ENCODE peak calls at places on chromosome X, in six cellular contexts. K is cardiac muscle cell, X is astrocyte, W is iPS DF 6.9, O is psoas muscle, M is HCT116. D is an unnamed sample.

GRCh38 chrX:68571292-68572256 is 72.7 kb downstream of the YIPF6 start:
- DNase-seq in K (peak; percentile 84), X (peak; percentile 77), W (no peak), O (no peak), M (peak; percentile 45), D (peak; percentile 1)

GRCh38 chrX:1169198-1169597 is 43.3 kb downstream of the CRLF2 start:
- DNase-seq in K (no peak), X (no peak), W (no peak), O (no peak), M (no peak), D (no peak)

GRCh38 chrX:1807301-1807731 is 192.5 kb downstream of the ASMT start:
- DNase-seq in K (no peak), X (peak; percentile 22), W (peak; percentile 18), O (no peak), M (no peak), D (peak; percentile 94)

GRCh38 chrX:32576885-32577284 is 634.5 kb downstream of the DMD start:
- DNase-seq in K (no peak), X (no peak), W (no peak), O (no peak), M (no peak), D (no peak)

GRCh38 chrX:137748827-137749226 is 182.9 kb downstream of the ZIC3 start:
- DNase-seq in K (no peak), X (no peak), W (no peak), O (no peak), M (no peak), D (no peak)

GRCh38 chrX:30622361-30622760 is 30.9 kb upstream of the GK start:
- DNase-seq in K (no peak), X (no peak), W (no peak), O (no peak), M (no peak), D (no peak)

GRCh38 chrX:38638952-38639529 is 77.7 kb downstream of the TSPAN7 start:
- DNase-seq in K (no peak), X (no peak), W (no peak), O (no peak), M (no peak), D (no peak)

GRCh38 chrX:153649178-153649914 is 2.3 kb downstream of the DUSP9 start:
- DNase-seq in K (peak; percentile 21), X (no peak), W (no peak), O (peak; percentile 60), M (no peak), D (peak; percentile 19)

GRCh38 chrX:45668686-45669443 is 468.2 kb upstream of the DIPK2B start:
- DNase-seq in K (peak; percentile 74), X (peak; percentile 97), W (no peak), O (no peak), M (peak; percentile 78), D (peak; percentile 83)

GRCh38 chrX:150504399-150505186 is 63.8 kb upstream of the MTM1 start:
- DNase-seq in K (no peak), X (peak; percentile 18), W (no peak), O (no peak), M (no peak), D (peak; percentile 37)

GRCh38 chrX:18961686-18962085 is 22.2 kb downstream of the PHKA2 start:
- DNase-seq in K (peak; percentile 48), X (no peak), W (no peak), O (no peak), M (no peak), D (no peak)

GRCh38 chrX:45322820-45323219 is 122.1 kb upstream of the DIPK2B start:
- DNase-seq in K (peak; percentile 9), X (peak; percentile 22), W (peak; percentile 0), O (no peak), M (no peak), D (peak; percentile 15)

GRCh38 chrX:153981771-153982533 is 9.4 kb downstream of the TMEM187 start:
- DNase-seq in K (no peak), X (no peak), W (no peak), O (peak; percentile 81), M (no peak), D (no peak)

GRCh38 chrX:71128166-71128833 is 9.9 kb downstream of the MED12 start:
- DNase-seq in K (peak; percentile 2), X (peak; percentile 9), W (no peak), O (no peak), M (no peak), D (no peak)

GRCh38 chrX:28651186-28651585 is 63.9 kb downstream of the IL1RAPL1 start:
- DNase-seq in K (no peak), X (no peak), W (no peak), O (no peak), M (no peak), D (no peak)

GRCh38 chrX:39519213-39519544 is 578.6 kb downstream of the BCOR start:
- DNase-seq in K (peak; percentile 76), X (peak; percentile 20), W (no peak), O (no peak), M (no peak), D (peak; percentile 4)

GRCh38 chrX:71364221-71364620 is 1.9 kb upstream of the TAF1 start:
- DNase-seq in K (no peak), X (no peak), W (no peak), O (no peak), M (no peak), D (no peak)

GRCh38 chrX:13398073-13398823 is 78.4 kb upstream of the ATXN3L start:
- DNase-seq in K (peak; percentile 96), X (peak; percentile 100), W (no peak), O (peak; percentile 53), M (peak; percentile 89), D (peak; percentile 95)

GRCh38 chrX:85004255-85004654 is 578 bp downstream of the APOOL start:
- DNase-seq in K (peak; percentile 1), X (peak; percentile 20), W (no peak), O (no peak), M (no peak), D (peak; percentile 5)

GRCh38 chrX:119389854-119390501 is 9.2 kb upstream of the SLC25A43 start:
- DNase-seq in K (no peak), X (no peak), W (no peak), O (no peak), M (no peak), D (no peak)

GRCh38 chrX:47690175-47690574 is 31.2 kb upstream of the UXT start:
- DNase-seq in K (peak; percentile 7), X (no peak), W (no peak), O (no peak), M (peak; percentile 12), D (peak; percentile 4)

GRCh38 chrX:139026406-139027200 is 315.1 kb upstream of the FGF13 start:
- DNase-seq in K (no peak), X (no peak), W (no peak), O (no peak), M (no peak), D (peak; percentile 15)

GRCh38 chrX:108131471-108131870 is 39.9 kb downstream of the ATG4A start:
- DNase-seq in K (peak; percentile 47), X (peak; percentile 75), W (no peak), O (no peak), M (no peak), D (no peak)

GRCh38 chrX:153438522-153438921 is 7.3 kb downstream of the TREX2 start:
- DNase-seq in K (peak; percentile 55), X (peak; percentile 15), W (no peak), O (no peak), M (no peak), D (no peak)

GRCh38 chrX:51336584-51336983 is 4.0 kb downstream of the NUDT10 start:
- DNase-seq in K (peak; percentile 52), X (peak; percentile 27), W (no peak), O (no peak), M (peak; percentile 13), D (no peak)

GRCh38 chrX:10447577-10448214 is 172.7 kb downstream of the MID1 start:
- DNase-seq in K (peak; percentile 39), X (peak; percentile 61), W (no peak), O (no peak), M (no peak), D (peak; percentile 14)

GRCh38 chrX:137166591-137166990 is 132.8 kb upstream of the GPR101 start:
- DNase-seq in K (no peak), X (no peak), W (no peak), O (no peak), M (no peak), D (no peak)

GRCh38 chrX:14875624-14876023 is 2.4 kb downstream of the MOSPD2 start:
- DNase-seq in K (no peak), X (no peak), W (no peak), O (no peak), M (no peak), D (no peak)

GRCh38 chrX:124725467-124725866 is 379.1 kb downstream of the SH2D1A start:
- DNase-seq in K (no peak), X (no peak), W (no peak), O (no peak), M (no peak), D (no peak)

GRCh38 chrX:110409925-110410324 is 51.3 kb downstream of the RTL9 start:
- DNase-seq in K (no peak), X (peak; percentile 53), W (no peak), O (no peak), M (no peak), D (peak; percentile 49)

GRCh38 chrX:130055103-130055502 is 55.2 kb downstream of the ELF4 start:
- DNase-seq in K (peak; percentile 32), X (peak; percentile 60), W (no peak), O (peak; percentile 58), M (no peak), D (peak; percentile 53)

GRCh38 chrX:7330551-7330950 is 182.6 kb upstream of the PUDP start:
- DNase-seq in K (peak; percentile 0), X (no peak), W (no peak), O (no peak), M (no peak), D (no peak)

GRCh38 chrX:49251325-49251724 is 13.2 kb downstream of the FOXP3 start:
- DNase-seq in K (no peak), X (no peak), W (no peak), O (no peak), M (no peak), D (no peak)
- H3K9me3 ChIP-seq in K (no peaks in the 10 kb centered on the region), X (no peaks in the 10 kb centered on the region), W (no peaks in the 10 kb centered on the region), O (no peaks in the 10 kb centered on the region), M (no peaks in the 10 kb centered on the region), D (no peaks in the 10 kb centered on the region)

GRCh38 chrX:27463187-27463586 is at the start of gene PPP4R3C:
- DNase-seq in K (no peak), X (no peak), W (no peak), O (no peak), M (no peak), D (no peak)
- H3K9me3 ChIP-seq in K (no peaks in the 10 kb centered on the region), X (no peaks in the 10 kb centered on the region), W (no peaks in the 10 kb centered on the region), O (no peaks in the 10 kb centered on the region), M (no peaks in the 10 kb centered on the region), D (no peaks in the 10 kb centered on the region)

GRCh38 chrX:132664273-132664672 is 175.4 kb upstream of the MBNL3 start:
- DNase-seq in K (no peak), X (no peak), W (no peak), O (no peak), M (no peak), D (no peak)
- H3K9me3 ChIP-seq in K (no peaks in the 10 kb centered on the region), X (no peaks in the 10 kb centered on the region), W (no peaks in the 10 kb centered on the region), O (no peaks in the 10 kb centered on the region), M (no peaks in the 10 kb centered on the region), D (no peaks in the 10 kb centered on the region)

GRCh38 chrX:135287266-135287823 is 21.9 kb upstream of the ETDC start:
- DNase-seq in K (no peak), X (no peak), W (no peak), O (no peak), M (no peak), D (no peak)
- H3K9me3 ChIP-seq in K (peaks cover 3% of the 10 kb centered on the region), X (peaks cover 5% of the 10 kb centered on the region), W (peaks cover 2% of the 10 kb centered on the region), O (peaks cover 82% of the 10 kb centered on the region), M (no peaks in the 10 kb centered on the region), D (no peaks in the 10 kb centered on the region)

GRCh38 chrX:82666355-82666754 is 841.7 kb upstream of the POU3F4 start:
- DNase-seq in K (no peak), X (no peak), W (no peak), O (no peak), M (no peak), D (no peak)
- H3K9me3 ChIP-seq in K (no peaks in the 10 kb centered on the region), X (no peaks in the 10 kb centered on the region), W (no peaks in the 10 kb centered on the region), O (no peaks in the 10 kb centered on the region), M (no peaks in the 10 kb centered on the region), D (no peaks in the 10 kb centered on the region)